ENCODE peak calls at places on chromosome 12, in seven cellular contexts. U, J, N, V, G, X and S are unnamed samples.

GRCh38 chr12:49098035-49098451 is 3.4 kb upstream of the DHH start:
- DNase-seq in U (no peak), J (peak; percentile 28), N (no peak), V (peak; percentile 78), G (peak; percentile 72), X (peak; percentile 88), S (peak; percentile 59)

GRCh38 chr12:12927211-12928079 is 24.5 kb downstream of the GPRC5D start:
- DNase-seq in U (peak; percentile 90), J (peak; percentile 95), N (peak; percentile 28), V (peak; percentile 66), G (peak; percentile 79), X (peak; percentile 68), S (no peak)

GRCh38 chr12:39692258-39692853 is 72.8 kb upstream of the ABCD2 start:
- DNase-seq in U (peak; percentile 0), J (no peak), N (no peak), V (peak; percentile 15), G (no peak), X (no peak), S (peak; percentile 13)

GRCh38 chr12:130401703-130402102 is 64.0 kb downstream of the PIWIL1 start:
- DNase-seq in U (no peak), J (peak; percentile 12), N (no peak), V (no peak), G (no peak), X (no peak), S (peak; percentile 41)

GRCh38 chr12:61757831-61758505 is 502.2 kb upstream of the USP15 start:
- DNase-seq in U (no peak), J (no peak), N (no peak), V (no peak), G (no peak), X (no peak), S (no peak)

GRCh38 chr12:118050972-118051910 is 9.7 kb downstream of the WSB2 start:
- DNase-seq in U (no peak), J (no peak), N (no peak), V (no peak), G (no peak), X (no peak), S (no peak)

GRCh38 chr12:47781479-47782371 is 8.7 kb downstream of the SLC48A1 start:
- DNase-seq in U (no peak), J (no peak), N (no peak), V (no peak), G (no peak), X (no peak), S (peak; percentile 82)

GRCh38 chr12:22684526-22685118 is 59.7 kb downstream of the ETNK1 start:
- DNase-seq in U (peak; percentile 22), J (peak; percentile 17), N (peak; percentile 11), V (peak; percentile 10), G (peak; percentile 18), X (no peak), S (no peak)

GRCh38 chr12:15444523-15444922 is 122.2 kb downstream of the PTPRO start:
- DNase-seq in U (no peak), J (no peak), N (no peak), V (no peak), G (no peak), X (no peak), S (no peak)

GRCh38 chr12:40697566-40698257 is 5.5 kb downstream of the CNTN1 start:
- DNase-seq in U (no peak), J (no peak), N (no peak), V (peak; percentile 58), G (no peak), X (no peak), S (peak; percentile 84)

GRCh38 chr12:19967486-19967885 is 400.9 kb upstream of the PDE3A start:
- DNase-seq in U (no peak), J (no peak), N (peak; percentile 19), V (no peak), G (no peak), X (no peak), S (no peak)
- TF ChIP-seq JUND in U (no peak), J (no peak), N (no peak), V (peak; percentile 70), G (no peak), X (no peak), S (no peak)

GRCh38 chr12:69966839-69967238 is 141.8 kb downstream of the MYRFL start:
- DNase-seq in U (peak; percentile 18), J (no peak), N (no peak), V (no peak), G (no peak), X (no peak), S (no peak)
- TF ChIP-seq JUND in U (no peak), J (no peak), N (no peak), V (no peak), G (no peak), X (no peak), S (no peak)

GRCh38 chr12:120720234-120720968 is 5.2 kb upstream of the ACADS start:
- DNase-seq in U (no peak), J (no peak), N (no peak), V (no peak), G (peak; percentile 38), X (no peak), S (no peak)
- TF ChIP-seq JUND in U (no peak), J (no peak), N (no peak), V (no peak), G (peak; percentile 69), X (no peak), S (no peak)

GRCh38 chr12:16603916-16604575 is 1.9 kb downstream of the LMO3 start:
- DNase-seq in U (no peak), J (no peak), N (no peak), V (peak; percentile 52), G (no peak), X (no peak), S (no peak)
- TF ChIP-seq JUND in U (no peak), J (no peak), N (no peak), V (no peak), G (no peak), X (no peak), S (no peak)

GRCh38 chr12:97630875-97631274 is 168.3 kb downstream of the RMST start:
- DNase-seq in U (no peak), J (no peak), N (no peak), V (no peak), G (no peak), X (no peak), S (no peak)
- TF ChIP-seq JUND in U (no peak), J (no peak), N (no peak), V (no peak), G (no peak), X (no peak), S (no peak)

DNA sequence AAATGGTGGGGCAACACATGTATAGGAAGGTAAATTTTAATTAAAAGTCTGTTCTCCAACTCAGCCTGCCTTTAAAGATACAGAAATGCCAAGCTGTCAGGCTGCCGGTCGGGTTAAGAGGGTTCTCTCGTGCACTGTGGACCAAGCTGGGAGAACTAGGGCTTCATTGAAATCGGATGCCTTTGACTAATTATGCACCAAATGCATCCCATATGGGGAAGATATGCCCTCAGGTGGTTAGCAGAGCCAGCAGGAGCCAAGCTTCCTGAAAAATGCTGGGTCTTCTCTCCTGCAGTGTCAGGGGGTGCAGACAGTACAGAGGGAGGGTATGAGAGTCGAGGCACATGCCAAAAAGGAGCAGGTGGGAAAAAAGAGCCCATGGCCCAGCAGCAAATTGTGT is 236.1 kb downstream of the CACNA1C start:
- DNase-seq in U (no peak), J (no peak), N (no peak), V (peak; percentile 63), G (no peak), X (no peak), S (no peak)
- TF ChIP-seq JUND in U (no peak), J (no peak), N (no peak), V (no peak), G (no peak), X (no peak), S (no peak)

GRCh38 chr12:102425109-102426009 is 55.0 kb downstream of the IGF1 start:
- DNase-seq in U (no peak), J (no peak), N (no peak), V (no peak), G (no peak), X (no peak), S (no peak)
- TF ChIP-seq JUND in U (no peak), J (no peak), N (no peak), V (no peak), G (peak; percentile 8), X (no peak), S (no peak)

GRCh38 chr12:3020399-3020798 is 56.8 kb upstream of the TSPAN9 start:
- DNase-seq in U (no peak), J (no peak), N (no peak), V (no peak), G (no peak), X (no peak), S (no peak)
- TF ChIP-seq JUND in U (no peak), J (no peak), N (no peak), V (no peak), G (no peak), X (no peak), S (no peak)

GRCh38 chr12:86230516-86231146 is 25.6 kb downstream of the MGAT4C start:
- DNase-seq in U (no peak), J (no peak), N (no peak), V (no peak), G (no peak), X (no peak), S (no peak)

GRCh38 chr12:86233126-86233525 is 23.1 kb downstream of the MGAT4C start:
- DNase-seq in U (peak; percentile 3), J (no peak), N (no peak), V (no peak), G (no peak), X (no peak), S (no peak)

GRCh38 chr12:86228656-86229055 is 27.5 kb downstream of the MGAT4C start:
- DNase-seq in U (no peak), J (no peak), N (no peak), V (no peak), G (no peak), X (no peak), S (no peak)

GRCh38 chr12:86229772-86230171 is 26.4 kb downstream of the MGAT4C start:
- DNase-seq in U (no peak), J (no peak), N (no peak), V (no peak), G (no peak), X (no peak), S (no peak)

GRCh38 chr12:86234309-86234708 is 21.9 kb downstream of the MGAT4C start:
- DNase-seq in U (no peak), J (no peak), N (no peak), V (no peak), G (no peak), X (no peak), S (no peak)
- TF ChIP-seq JUND in U (no peak), J (no peak), N (no peak), V (no peak), G (no peak), X (no peak), S (no peak)